ENCODE peak calls at places on chromosome 7, in seven cellular contexts. T, Y, M, O, F, N and P are unnamed samples.

GRCh38 chr7:121475806-121476205 is 79.7 kb upstream of the FAM3C start:
- DNase-seq in T (peak), Y (no peak), M (no peak), O (no peak), F (no peak), N (peak), P (no peak)

GRCh38 chr7:108261560-108262255 is 131.5 kb upstream of the LAMB4 start:
- DNase-seq in T (no peak), Y (no peak), M (no peak), O (peak), F (no peak), N (no peak), P (no peak)

GRCh38 chr7:112995091-112995824 is 91.4 kb downstream of the GPR85 start:
- DNase-seq in T (no peak), Y (no peak), M (no peak), O (no peak), F (no peak), N (peak), P (no peak)

GRCh38 chr7:98079891-98080653 is 26.6 kb upstream of the LMTK2 start:
- DNase-seq in T (no peak), Y (no peak), M (no peak), O (peak), F (no peak), N (no peak), P (no peak)

GRCh38 chr7:6658618-6659345 is 21.7 kb downstream of the ZNF316 start:
- DNase-seq in T (no peak), Y (no peak), M (no peak), O (no peak), F (no peak), N (no peak), P (no peak)

GRCh38 chr7:93055543-93056107 is 62.2 kb downstream of the SAMD9 start:
- DNase-seq in T (no peak), Y (no peak), M (no peak), O (peak), F (no peak), N (no peak), P (no peak)

GRCh38 chr7:7911339-7911738 is 57.3 kb upstream of the GLCCI1 start:
- DNase-seq in T (no peak), Y (no peak), M (no peak), O (no peak), F (no peak), N (no peak), P (no peak)

GRCh38 chr7:141649865-141650499 is 52.0 kb downstream of the DENND11 start:
- DNase-seq in T (peak), Y (no peak), M (peak), O (peak), F (no peak), N (no peak), P (no peak)

GRCh38 chr7:151459726-151460473 is 20.0 kb upstream of the CRYGN start:
- DNase-seq in T (peak), Y (no peak), M (peak), O (no peak), F (no peak), N (peak), P (no peak)

GRCh38 chr7:53218730-53219504 is 183.5 kb downstream of the POM121L12 start:
- DNase-seq in T (no peak), Y (no peak), M (no peak), O (no peak), F (no peak), N (peak), P (no peak)

GRCh38 chr7:129825005-129825553 is 127.7 kb downstream of the UBE2H start:
- DNase-seq in T (peak), Y (peak), M (peak), O (peak), F (peak), N (peak), P (peak)

GRCh38 chr7:93574269-93574645 is 267 bp downstream of the CALCR start:
- DNase-seq in T (no peak), Y (no peak), M (no peak), O (no peak), F (no peak), N (no peak), P (no peak)

GRCh38 chr7:140384894-140385650 is 13.3 kb downstream of the SLC37A3 start:
- DNase-seq in T (no peak), Y (no peak), M (no peak), O (no peak), F (no peak), N (no peak), P (no peak)

GRCh38 chr7:30914611-30915601 is 3.3 kb downstream of the AQP1 start:
- DNase-seq in T (no peak), Y (no peak), M (peak), O (no peak), F (no peak), N (peak), P (no peak)

GRCh38 chr7:604884-605531 is 85.4 kb upstream of the PDGFA start:
- DNase-seq in T (no peak), Y (no peak), M (peak), O (no peak), F (no peak), N (no peak), P (no peak)

GRCh38 chr7:150439926-150440325 is 10.5 kb upstream of the GIMAP8 start:
- DNase-seq in T (no peak), Y (no peak), M (no peak), O (no peak), F (no peak), N (no peak), P (no peak)

GRCh38 chr7:5282464-5283316 is at the start of gene SLC29A4:
- DNase-seq in T (peak), Y (peak), M (peak), O (peak), F (no peak), N (peak), P (no peak)

GRCh38 chr7:19110026-19110777 is 7.2 kb downstream of the TWIST1 start:
- DNase-seq in T (no peak), Y (no peak), M (no peak), O (no peak), F (no peak), N (no peak), P (no peak)

GRCh38 chr7:28835800-28836199 is 122.3 kb downstream of the TRIL start:
- DNase-seq in T (no peak), Y (no peak), M (no peak), O (no peak), F (no peak), N (no peak), P (no peak)

GRCh38 chr7:45203947-45204445 is 46.4 kb downstream of the RAMP3 start:
- DNase-seq in T (no peak), Y (no peak), M (no peak), O (peak), F (no peak), N (no peak), P (no peak)

GRCh38 chr7:107387077-107387476 is 82.8 kb upstream of the GPR22 start:
- DNase-seq in T (no peak), Y (no peak), M (peak), O (no peak), F (no peak), N (peak), P (no peak)

GRCh38 chr7:1897861-1898627 is 228.0 kb downstream of the ELFN1 start:
- DNase-seq in T (no peak), Y (no peak), M (no peak), O (no peak), F (no peak), N (no peak), P (no peak)

GRCh38 chr7:76020031-76020714 is 25.8 kb upstream of the TMEM120A start:
- DNase-seq in T (peak), Y (peak), M (peak), O (peak), F (peak), N (peak), P (peak)

GRCh38 chr7:157543791-157544190 is 207.0 kb downstream of the DNAJB6 start:
- DNase-seq in T (no peak), Y (no peak), M (peak), O (no peak), F (no peak), N (no peak), P (no peak)

GRCh38 chr7:94123136-94123535 is 119.0 kb upstream of the BET1 start:
- DNase-seq in T (no peak), Y (no peak), M (no peak), O (no peak), F (no peak), N (no peak), P (no peak)

GRCh38 chr7:151110941-151111645 is 24.8 kb downstream of the AGAP3 start:
- DNase-seq in T (peak), Y (peak), M (peak), O (peak), F (peak), N (peak), P (peak)

GRCh38 chr7:30511973-30512662 is 7.5 kb upstream of the GGCT start:
- DNase-seq in T (no peak), Y (no peak), M (no peak), O (no peak), F (no peak), N (no peak), P (no peak)

GRCh38 chr7:24779283-24779655 is 22.0 kb upstream of the GSDME start:
- DNase-seq in T (no peak), Y (no peak), M (no peak), O (no peak), F (no peak), N (no peak), P (no peak)

GRCh38 chr7:2529161-2530075 is 9.8 kb downstream of the LFNG start:
- DNase-seq in T (peak), Y (no peak), M (no peak), O (peak), F (peak), N (peak), P (no peak)

GRCh38 chr7:113921363-113921762 is 2.6 kb upstream of the PPP1R3A start:
- DNase-seq in T (no peak), Y (no peak), M (no peak), O (no peak), F (no peak), N (no peak), P (no peak)

GRCh38 chr7:102395620-102395957 is 574 bp upstream of the PRKRIP1 start:
- DNase-seq in T (no peak), Y (no peak), M (no peak), O (no peak), F (no peak), N (no peak), P (no peak)

GRCh38 chr7:87263537-87263936 is 44.0 kb upstream of the TMEM243 start:
- DNase-seq in T (no peak), Y (no peak), M (no peak), O (no peak), F (no peak), N (no peak), P (no peak)